ENCODE peak calls at places on chromosomes 1 and 21, in five cellular contexts. Q, R, U, V and X are unnamed samples.

GRCh38 chr1:245753807-245754206 is 599.0 kb downstream of the KIF26B start:
- DNase-seq in V (no peak), Q (no peak), R (no peak), U (no peak), X (no peak)

GRCh38 chr1:30404341-30404740 is 319.0 kb downstream of the MATN1 start:
- DNase-seq in U (no peak), V (no peak), R (no peak), Q (no peak), X (no peak)

GRCh38 chr1:169371400-169371799 is 3.4 kb downstream of the BLZF1 start:
- DNase-seq in V (peak; percentile 62), R (no peak), U (no peak), Q (no peak), X (no peak)

GRCh38 chr1:11951901-11952300 is 17.4 kb downstream of the PLOD1 start:
- DNase-seq in V (no peak), U (no peak), R (no peak), Q (no peak), X (no peak)

GRCh38 chr1:185016880-185017279 is 28.5 kb upstream of the RNF2 start:
- DNase-seq in R (no peak), U (no peak), V (peak; percentile 32), Q (no peak), X (no peak)

GRCh38 chr21:24729568-24729967 is 877.7 kb downstream of the MRPL39 start:
- DNase-seq in R (no peak), Q (no peak), V (no peak), U (no peak), X (no peak)

GRCh38 chr1:92184632-92185031 is 33.1 kb upstream of the C1orf146 start:
- DNase-seq in V (no peak), R (no peak), U (no peak), Q (no peak), X (no peak)

GRCh38 chr1:200294241-200294640 is 115.6 kb downstream of the ZNF281 start:
- DNase-seq in V (no peak), U (no peak), R (no peak), Q (no peak), X (no peak)

GRCh38 chr1:219757890-219758289 is 145.0 kb upstream of the ZC3H11B start:
- DNase-seq in R (no peak), U (no peak), Q (no peak), V (peak; percentile 15), X (no peak)

GRCh38 chr1:15192916-15193550 is 39.5 kb downstream of the TMEM51 start:
- DNase-seq in Q (no peak), V (no peak), U (no peak), R (no peak), X (no peak)

GRCh38 chr1:24266398-24266941 is 52.7 kb upstream of the GRHL3 start:
- DNase-seq in R (peak; percentile 14), U (no peak), Q (peak; percentile 84), V (peak; percentile 8), X (no peak)

GRCh38 chr21:36948686-36949085 is 17.8 kb downstream of the HLCS start:
- DNase-seq in Q (no peak), U (no peak), V (no peak), R (no peak), X (no peak)

GRCh38 chr1:9892563-9893528 is 17.2 kb downstream of the CTNNBIP1 start:
- DNase-seq in R (no peak), U (no peak), Q (peak; percentile 87), V (no peak), X (no peak)

GRCh38 chr1:74406780-74407179 is 105.6 kb downstream of the LRRC53 start:
- DNase-seq in Q (no peak), U (no peak), R (no peak), V (no peak), X (no peak)

GRCh38 chr1:159008744-159009188 is 941 bp upstream of the IFI16 start:
- DNase-seq in R (no peak), Q (no peak), V (no peak), U (peak; percentile 69), X (no peak)

GRCh38 chr1:229048221-229048620 is 222.7 kb upstream of the RAB4A start:
- DNase-seq in U (no peak), Q (no peak), V (no peak), R (no peak), X (no peak)

GRCh38 chr1:113320972-113321680 is 69.2 kb upstream of the MAGI3 start:
- DNase-seq in U (no peak), V (no peak), Q (no peak), R (no peak), X (no peak)

GRCh38 chr1:143736562-143736961 is 235.2 kb downstream of the FAM72C start:
- DNase-seq in U (no peak), R (no peak), Q (no peak), V (no peak), X (no peak)

GRCh38 chr1:203690730-203691129 is 64.1 kb downstream of the ATP2B4 start:
- DNase-seq in R (no peak), U (no peak), Q (no peak), V (no peak), X (no peak)

GRCh38 chr1:208230668-208231529 is 13.3 kb downstream of the PLXNA2 start:
- DNase-seq in Q (no peak), V (no peak), U (no peak), R (no peak), X (no peak)

GRCh38 chr1:205582046-205582445 is 49.8 kb downstream of the ELK4 start:
- DNase-seq in R (peak; percentile 16), U (no peak), Q (no peak), V (no peak), X (no peak)

GRCh38 chr1:56958526-56958925 is 7.3 kb downstream of the C8B start:
- DNase-seq in R (no peak), U (no peak), V (no peak), Q (no peak), X (no peak)

GRCh38 chr1:207822602-207823451 is 71.0 kb downstream of the CD46 start:
- DNase-seq in Q (no peak), U (peak; percentile 96), R (no peak), V (peak; percentile 82), X (no peak)

GRCh38 chr21:37636152-37636860 is 269.7 kb downstream of the DYRK1A start:
- DNase-seq in V (no peak), Q (no peak), R (no peak), U (no peak), X (no peak)

GRCh38 chr1:58812926-58813325 is 29.1 kb upstream of the JUN start:
- DNase-seq in R (no peak), V (no peak), U (no peak), Q (no peak), X (no peak)

GRCh38 chr1:35886606-35887431 is 3.8 kb downstream of the AGO1 start:
- DNase-seq in V (peak; percentile 91), Q (no peak), U (no peak), R (peak; percentile 20), X (no peak)

GRCh38 chr1:54312874-54313316 is 93.3 kb downstream of the SSBP3 start:
- DNase-seq in V (no peak), R (peak; percentile 33), U (no peak), Q (no peak), X (no peak)

GRCh38 chr1:153119491-153119971 is 6.2 kb upstream of the SPRR2F start:
- DNase-seq in Q (no peak), U (no peak), V (peak; percentile 73), R (no peak), X (no peak)

GRCh38 chr21:21396424-21396823 is 398.2 kb downstream of the NCAM2 start:
- DNase-seq in R (no peak), U (no peak), Q (no peak), V (no peak), X (no peak)

GRCh38 chr1:21922103-21923014 is 14.8 kb downstream of the HSPG2 start:
- DNase-seq in U (no peak), V (no peak), R (peak; percentile 86), Q (no peak), X (peak; percentile 68)

DNA sequence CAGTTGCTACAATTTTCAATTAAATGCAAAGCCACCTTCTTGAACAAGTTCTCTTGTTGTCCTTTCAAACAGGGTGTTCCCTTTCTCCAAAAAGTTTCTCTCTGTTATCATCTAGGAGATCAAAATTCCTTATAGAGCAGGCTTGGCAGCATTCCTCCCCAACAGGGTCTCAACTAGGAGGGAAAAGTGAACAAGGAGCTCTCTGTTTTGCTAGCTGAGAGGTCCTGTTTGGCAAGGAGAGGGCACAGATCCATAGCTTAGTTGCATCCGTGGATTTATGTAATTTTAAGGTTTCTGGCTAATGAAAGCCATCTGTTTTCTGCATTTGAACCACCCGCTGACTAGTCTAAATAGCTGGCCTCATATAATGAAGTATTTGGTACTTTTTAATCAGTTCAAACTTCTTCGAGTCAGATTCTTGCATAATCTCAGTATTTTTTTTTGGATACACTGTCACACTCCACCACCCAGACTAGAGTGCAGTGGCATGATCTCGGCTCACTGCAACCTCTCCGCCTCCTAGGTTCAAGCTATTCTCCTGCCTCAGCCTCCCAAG is 54.0 kb downstream of the APP start:
- DNase-seq in V (no peak), U (no peak), R (peak; percentile 23), Q (no peak), X (no peak)
- TF ChIP-seq RAD21 in V (no peak), U (no peak), R (no peak), Q (no peak), X (no peak)

DNA sequence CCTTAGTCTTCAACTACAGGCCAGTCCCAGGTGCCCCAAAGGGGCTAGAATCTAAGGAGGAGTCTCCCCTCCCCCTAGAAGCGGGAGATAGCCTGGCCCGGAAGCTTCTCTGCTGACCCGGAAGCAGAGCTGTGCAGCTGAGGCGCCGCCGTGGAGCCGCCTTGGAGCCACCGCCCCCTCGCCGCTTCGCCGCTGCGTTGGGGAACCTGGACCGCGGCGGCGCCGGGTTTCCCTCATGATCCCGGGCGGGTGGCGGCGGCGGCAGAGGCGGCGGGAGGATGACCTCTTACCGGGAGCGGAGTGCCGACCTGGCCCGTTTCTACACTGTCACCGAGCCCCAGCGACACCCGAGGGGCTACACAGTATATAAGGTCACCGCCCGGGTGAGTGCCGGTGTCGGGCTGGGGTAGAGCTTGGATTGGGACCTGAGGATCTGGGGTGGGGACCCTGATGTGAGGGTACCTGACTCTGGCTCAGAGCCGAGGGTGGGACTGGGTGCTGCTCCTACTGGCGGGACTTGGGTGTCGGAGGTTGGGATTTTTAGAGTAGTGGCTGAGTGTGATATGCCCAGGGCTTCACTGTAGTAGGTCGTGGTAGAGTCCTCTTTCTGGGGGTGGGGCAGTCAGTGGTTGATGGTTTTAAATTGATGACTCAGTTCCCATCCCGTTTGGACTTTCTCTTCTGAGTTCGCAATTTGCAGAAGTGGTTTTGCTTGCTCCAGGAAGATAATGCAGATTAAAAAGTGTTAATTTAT is at the start of gene RPS6KC1:
- DNase-seq in V (peak; percentile 97), U (no peak), Q (peak; percentile 50), R (peak; percentile 77), X (peak; percentile 27)
- TF ChIP-seq EZH2 in V (no peak), U (no peak), Q (no peak), R (no peak), X (no peak)

GRCh38 chr1:150127868-150128267 is 21.8 kb upstream of the PLEKHO1 start:
- DNase-seq in R (no peak), V (no peak), Q (no peak), U (no peak), X (no peak)
- TF ChIP-seq RAD21 in R (no peak), V (no peak), Q (no peak), U (no peak), X (no peak)

DNA sequence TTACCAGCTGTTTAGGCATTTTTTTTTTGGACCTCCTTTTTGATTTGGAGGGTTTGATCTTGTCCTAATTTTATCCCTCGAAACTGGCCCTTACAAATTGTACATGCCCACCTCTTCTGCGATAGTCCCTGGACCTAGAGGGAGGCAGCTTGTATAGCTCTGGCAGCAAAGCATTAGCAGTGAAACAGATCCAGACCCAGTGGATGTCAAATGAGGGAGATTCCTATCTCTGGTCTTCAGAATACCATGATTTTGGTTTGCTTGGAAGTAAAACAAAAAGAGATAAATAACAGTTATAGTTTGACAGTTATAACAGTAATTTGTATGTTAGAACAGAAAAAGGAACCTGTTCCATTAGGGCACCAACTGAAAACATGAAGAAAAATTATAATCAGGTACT is 123.6 kb downstream of the MIS18A start:
- DNase-seq in Q (no peak), U (no peak), V (no peak), R (no peak), X (no peak)
- TF ChIP-seq EZH2 in Q (no peak), U (no peak), V (no peak), R (no peak), X (no peak)